ENCODE peak calls at places on chromosome 3, in seven cellular contexts. W is adipocyte, C is NCI-H345, R is suprapubic skin, Y is vagina, T is LoVo, P is AG08395. K is an unnamed sample.

GRCh38 chr3:127404614-127405598 is 117.1 kb upstream of the PRR20G start:
- DNase-seq in W (no peak), C (no peak), R (peak), Y (no peak), T (no peak), P (no peak), K (no peak)

GRCh38 chr3:151946606-151947005 is 73.2 kb downstream of the SUCNR1 start:
- DNase-seq in W (peak), C (no peak), R (no peak), Y (no peak), T (no peak), P (peak), K (no peak)

GRCh38 chr3:128329491-128330300 is 137.0 kb downstream of the DNAJB8 start:
- DNase-seq in W (no peak), C (no peak), R (no peak), Y (no peak), T (no peak), P (no peak), K (no peak)

GRCh38 chr3:25191703-25192102 is 236.4 kb upstream of the RARB start:
- DNase-seq in W (no peak), C (no peak), R (no peak), Y (no peak), T (no peak), P (no peak), K (no peak)

GRCh38 chr3:108342829-108343478 is 46.6 kb downstream of the HHLA2 start:
- DNase-seq in W (peak), C (no peak), R (no peak), Y (no peak), T (no peak), P (peak), K (no peak)

GRCh38 chr3:177201707-177202397 is 4.6 kb upstream of the TBL1XR1 start:
- DNase-seq in W (peak), C (no peak), R (no peak), Y (no peak), T (no peak), P (no peak), K (no peak)

GRCh38 chr3:189995129-189995528 is 125.6 kb downstream of the P3H2 start:
- DNase-seq in W (no peak), C (no peak), R (no peak), Y (no peak), T (no peak), P (no peak), K (no peak)

GRCh38 chr3:161163297-161163696 is 57.8 kb upstream of the NMD3 start:
- DNase-seq in W (peak), C (no peak), R (no peak), Y (no peak), T (peak), P (peak), K (no peak)

GRCh38 chr3:133494469-133494868 is 79.0 kb upstream of the CDV3 start:
- DNase-seq in W (no peak), C (no peak), R (no peak), Y (no peak), T (no peak), P (no peak), K (peak)

GRCh38 chr3:32304510-32304909 is 66.0 kb downstream of the CMTM8 start:
- DNase-seq in W (no peak), C (peak), R (no peak), Y (no peak), T (no peak), P (no peak), K (no peak)

GRCh38 chr3:43892535-43892934 is 201.8 kb downstream of the ABHD5 start:
- DNase-seq in W (no peak), C (peak), R (no peak), Y (peak), T (no peak), P (no peak), K (no peak)

GRCh38 chr3:159937561-159937960 is 51.1 kb upstream of the IL12A start:
- DNase-seq in W (no peak), C (no peak), R (no peak), Y (no peak), T (no peak), P (no peak), K (no peak)

GRCh38 chr3:111735271-111735758 is 123.8 kb upstream of the PHLDB2 start:
- DNase-seq in W (peak), C (no peak), R (no peak), Y (no peak), T (peak), P (peak), K (peak)

GRCh38 chr3:144112437-144112836 is 140.8 kb downstream of the DIPK2A start:
- DNase-seq in W (no peak), C (no peak), R (no peak), Y (no peak), T (no peak), P (no peak), K (no peak)

GRCh38 chr3:77320514-77320913 is 280.6 kb downstream of the ROBO2 start:
- DNase-seq in W (peak), C (no peak), R (no peak), Y (no peak), T (peak), P (no peak), K (peak)

GRCh38 chr3:130480736-130481135 is 36.2 kb upstream of the COL6A6 start:
- DNase-seq in W (peak), C (no peak), R (no peak), Y (no peak), T (no peak), P (peak), K (peak)

GRCh38 chr3:183911763-183912506 is 27.3 kb upstream of the PARL start:
- DNase-seq in W (peak), C (no peak), R (no peak), Y (no peak), T (no peak), P (no peak), K (peak)

GRCh38 chr3:154151969-154152368 is 30.8 kb downstream of the ARHGEF26 start:
- DNase-seq in W (peak), C (no peak), R (no peak), Y (no peak), T (no peak), P (peak), K (no peak)

GRCh38 chr3:35944915-35945710 is 305.8 kb downstream of the ARPP21 start:
- DNase-seq in W (peak), C (no peak), R (no peak), Y (no peak), T (peak), P (no peak), K (no peak)

GRCh38 chr3:179949428-179949827 is 87.3 kb downstream of the PEX5L start:
- DNase-seq in W (no peak), C (peak), R (no peak), Y (no peak), T (no peak), P (no peak), K (no peak)

GRCh38 chr3:189944285-189945145 is 176.2 kb downstream of the P3H2 start:
- DNase-seq in W (no peak), C (no peak), R (no peak), Y (no peak), T (peak), P (no peak), K (no peak)

GRCh38 chr3:195041871-195042740 is 228.9 kb downstream of the XXYLT1 start:
- DNase-seq in W (no peak), C (no peak), R (no peak), Y (no peak), T (no peak), P (no peak), K (no peak)

GRCh38 chr3:11624161-11624560 is 19.6 kb downstream of the VGLL4 start:
- DNase-seq in W (no peak), C (no peak), R (no peak), Y (no peak), T (no peak), P (no peak), K (no peak)

GRCh38 chr3:133437391-133438093 is 37.7 kb downstream of the BFSP2 start:
- DNase-seq in W (peak), C (peak), R (no peak), Y (no peak), T (no peak), P (peak), K (no peak)

GRCh38 chr3:177410734-177411133 is 213.5 kb upstream of the TBL1XR1 start:
- DNase-seq in W (no peak), C (peak), R (no peak), Y (no peak), T (no peak), P (no peak), K (no peak)

K was measured in Caco-2.